ENCODE peak calls at places on chromosomes 13 and 19, in four cellular contexts. L, D, S and X are unnamed samples.

GRCh38 chr19:383922-384800 is 24.8 kb downstream of the C2CD4C start:
- DNase-seq in L (no peak), D (no peak), S (no peak), X (no peak)

GRCh38 chr19:18349524-18350128 is 9.2 kb downstream of the PGPEP1 start:
- DNase-seq in L (peak), D (peak), S (no peak), X (peak)

GRCh38 chr13:98144501-98145350 is 1.8 kb downstream of the FARP1 start:
- DNase-seq in L (peak), D (no peak), S (no peak), X (no peak)

GRCh38 chr19:30224689-30225606 is 147.2 kb upstream of the ZNF536 start:
- DNase-seq in L (peak), D (no peak), S (no peak), X (no peak)

GRCh38 chr13:27556109-27556508 is 64.2 kb downstream of the LNX2 start:
- DNase-seq in L (peak), D (no peak), S (no peak), X (peak)

GRCh38 chr19:54230031-54230430 is 7.2 kb upstream of the LILRB3 start:
- DNase-seq in L (no peak), D (no peak), S (no peak), X (no peak)

GRCh38 chr13:29081036-29081435 is 260.9 kb downstream of the MTUS2 start:
- DNase-seq in L (no peak), D (no peak), S (no peak), X (no peak)

GRCh38 chr13:75365724-75366173 is 116.2 kb downstream of the TBC1D4 start:
- DNase-seq in L (peak), D (peak), S (no peak), X (no peak)

GRCh38 chr13:53200075-53200474 is 171.5 kb downstream of the OLFM4 start:
- DNase-seq in L (no peak), D (no peak), S (no peak), X (no peak)

GRCh38 chr13:81659984-81660383 is 1319.1 kb upstream of the SPRY2 start:
- DNase-seq in L (no peak), D (no peak), S (no peak), X (no peak)

GRCh38 chr19:28840891-28841290 is 372.1 kb downstream of the UQCRFS1 start:
- DNase-seq in L (no peak), D (no peak), S (no peak), X (no peak)

GRCh38 chr13:91922969-91923592 is 524.7 kb downstream of the GPC5 start:
- DNase-seq in L (no peak), D (no peak), S (no peak), X (no peak)

GRCh38 chr13:110265682-110266430 is 41.1 kb downstream of the COL4A1 start:
- DNase-seq in L (no peak), D (no peak), S (no peak), X (peak)

GRCh38 chr19:18173054-18173571 is 500 bp upstream of the IFI30 start:
- DNase-seq in L (no peak), D (no peak), S (no peak), X (peak)

GRCh38 chr13:111361046-111361872 is 40.8 kb downstream of the TEX29 start:
- DNase-seq in L (no peak), D (no peak), S (no peak), X (no peak)

GRCh38 chr19:8611890-8612806 is 1.6 kb upstream of the ADAMTS10 start:
- DNase-seq in L (peak), D (no peak), S (no peak), X (peak)

GRCh38 chr19:30017172-30017571 is 75.1 kb downstream of the URI1 start:
- DNase-seq in L (no peak), D (no peak), S (no peak), X (no peak)

GRCh38 chr19:15456871-15457700 is 7.3 kb downstream of the RASAL3 start:
- DNase-seq in L (no peak), D (no peak), S (no peak), X (no peak)

GRCh38 chr19:58054792-58055482 is 4.1 kb upstream of the ZNF135 start:
- DNase-seq in L (peak), D (no peak), S (no peak), X (peak)

GRCh38 chr19:8615813-8616596 is 5.5 kb upstream of the ADAMTS10 start:
- DNase-seq in L (peak), D (peak), S (no peak), X (peak)

GRCh38 chr13:106752584-106753202 is 184.8 kb upstream of the ARGLU1 start:
- DNase-seq in L (no peak), D (no peak), S (no peak), X (no peak)

GRCh38 chr13:74424455-74424854 is 290.3 kb upstream of the KLF12 start:
- DNase-seq in L (no peak), D (no peak), S (no peak), X (no peak)

GRCh38 chr19:30173593-30174356 is 198.4 kb upstream of the ZNF536 start:
- DNase-seq in L (no peak), D (no peak), S (no peak), X (no peak)

GRCh38 chr13:21703846-21704245 is 33.0 kb downstream of the FGF9 start:
- DNase-seq in L (no peak), D (no peak), S (no peak), X (no peak)

GRCh38 chr13:99977912-99978780 is 3.4 kb upstream of the ZIC2 start:
- DNase-seq in L (no peak), D (no peak), S (no peak), X (no peak)

GRCh38 chr19:35140207-35140897 is 1.7 kb downstream of the FXYD1 start:
- DNase-seq in L (no peak), D (no peak), S (no peak), X (no peak)

GRCh38 chr19:2949939-2950285 is 5.1 kb upstream of the ZNF77 start:
- DNase-seq in L (peak), D (no peak), S (no peak), X (peak)

GRCh38 chr13:36282818-36283432 is 14.7 kb downstream of the CCDC169 start:
- DNase-seq in L (peak), D (peak), S (no peak), X (no peak)

GRCh38 chr19:52120286-52120685 is 19.5 kb downstream of the ZNF616 start:
- DNase-seq in L (no peak), D (no peak), S (no peak), X (no peak)

GRCh38 chr19:40279120-40279551 is 6.0 kb downstream of the AKT2 start:
- DNase-seq in L (peak), D (no peak), S (no peak), X (peak)

GRCh38 chr19:2575734-2576481 is 100.0 kb downstream of the GADD45B start:
- DNase-seq in L (peak), D (no peak), S (no peak), X (peak)

GRCh38 chr13:50644081-50644871 is 199.2 kb downstream of the DLEU7 start:
- DNase-seq in L (peak), D (no peak), S (no peak), X (no peak)

GRCh38 chr19:56622374-56622773 is 20.6 kb upstream of the SMIM17 start:
- DNase-seq in L (no peak), D (no peak), S (no peak), X (no peak)

GRCh38 chr13:77555246-77555645 is 19.7 kb downstream of the SCEL start:
- DNase-seq in L (no peak), D (no peak), S (no peak), X (no peak)

GRCh38 chr13:48749699-48750473 is 96.2 kb downstream of the CYSLTR2 start:
- DNase-seq in L (peak), D (peak), S (peak), X (peak)

GRCh38 chr13:100550433-100550832 is 38.2 kb downstream of the GGACT start:
- DNase-seq in L (peak), D (no peak), S (no peak), X (peak)

GRCh38 chr13:24875566-24875965 is 111.6 kb downstream of the RNF17 start:
- DNase-seq in L (no peak), D (no peak), S (no peak), X (no peak)

GRCh38 chr19:39192846-39193245 is 3.9 kb upstream of the NCCRP1 start:
- DNase-seq in L (peak), D (no peak), S (no peak), X (no peak)